ENCODE peak calls at places on chromosomes 5 and 9, in nine cellular contexts. X is fibroblast of villous mesenchyme, N is brain microvascular endothelial cell, O is pancreas, K is heart right ventricle, A is GM12878, J is H9, Z is AG09319, U is GM12865. Q is an unnamed sample.

GRCh38 chr5:163614787-163615186 is 109.4 kb downstream of the MAT2B start:
- DNase-seq in N (no peak), K (no peak), O (no peak), Z (no peak), A (no peak), U (no peak), J (no peak), X (peak), Q (no peak)

GRCh38 chr5:139915834-139916233 is 120.2 kb downstream of the PSD2 start:
- DNase-seq in J (no peak), A (no peak), N (no peak), U (no peak), Z (no peak), O (no peak), X (no peak), K (no peak), Q (no peak)

GRCh38 chr9:27248702-27249101 is 48.2 kb downstream of the EQTN start:
- DNase-seq in A (no peak), K (no peak), U (no peak), O (no peak), Z (no peak), N (no peak), X (peak), J (no peak), Q (no peak)

GRCh38 chr5:121668635-121669034 is 183.0 kb upstream of the FTMT start:
- DNase-seq in X (no peak), N (peak), K (no peak), Z (no peak), J (no peak), O (no peak), A (no peak), U (no peak), Q (no peak)

GRCh38 chr5:146463446-146463845 is 16.3 kb downstream of the TCERG1 start:
- DNase-seq in K (no peak), N (no peak), O (no peak), A (no peak), U (no peak), X (no peak), Z (no peak), J (no peak), Q (no peak)

GRCh38 chr5:137091473-137091872 is 407.7 kb downstream of the SPOCK1 start:
- DNase-seq in J (peak), A (no peak), K (peak), X (peak), Z (no peak), N (no peak), U (no peak), O (no peak), Q (no peak)

GRCh38 chr5:78653031-78653430 is 4.5 kb upstream of the LHFPL2 start:
- DNase-seq in O (no peak), X (no peak), A (no peak), K (no peak), U (no peak), N (no peak), Z (no peak), J (no peak), Q (no peak)

GRCh38 chr5:158194561-158194961 is 335.6 kb upstream of the CLINT1 start:
- DNase-seq in U (no peak), A (no peak), O (no peak), X (no peak), J (no peak), N (no peak), K (peak), Z (no peak), Q (no peak)

GRCh38 chr5:68406767-68407232 is 191.2 kb downstream of the PIK3R1 start:
- DNase-seq in U (peak), Z (no peak), N (no peak), O (no peak), A (peak), X (no peak), K (no peak), J (no peak), Q (no peak)

GRCh38 chr5:120609570-120609969 is 145.5 kb downstream of the PRR16 start:
- DNase-seq in O (no peak), U (no peak), J (no peak), A (no peak), Z (no peak), N (no peak), X (no peak), K (no peak), Q (peak)

GRCh38 chr5:126044111-126044668 is 379.0 kb upstream of the GRAMD2B start:
- DNase-seq in N (peak), J (no peak), U (no peak), Z (no peak), O (no peak), A (no peak), K (peak), X (peak), Q (peak)

GRCh38 chr5:112907166-112907611 is 14.8 kb downstream of the REEP5 start:
- DNase-seq in N (no peak), X (no peak), Z (no peak), J (no peak), A (no peak), U (no peak), O (no peak), K (no peak), Q (no peak)

GRCh38 chr5:107505763-107506534 is 164.8 kb downstream of the EFNA5 start:
- DNase-seq in Z (no peak), U (no peak), X (no peak), J (no peak), O (no peak), A (no peak), N (no peak), K (no peak), Q (no peak)

GRCh38 chr5:55188656-55189380 is 15.8 kb upstream of the CDC20B start:
- DNase-seq in N (no peak), X (no peak), O (no peak), A (no peak), Z (no peak), U (no peak), J (no peak), K (no peak), Q (no peak)

GRCh38 chr9:95284152-95284551 is 33.4 kb downstream of the FANCC start:
- DNase-seq in U (no peak), J (no peak), A (no peak), Z (peak), K (no peak), N (no peak), X (peak), O (no peak), Q (no peak)

GRCh38 chr5:3517331-3517730 is 78.3 kb upstream of the IRX1 start:
- DNase-seq in J (peak), N (no peak), A (no peak), O (no peak), Z (no peak), X (no peak), K (no peak), U (no peak), Q (no peak)

GRCh38 chr9:105114956-105115728 is 129.3 kb upstream of the SLC44A1 start:
- DNase-seq in N (peak), J (no peak), X (peak), Z (no peak), A (peak), U (peak), O (no peak), K (peak), Q (peak)

GRCh38 chr5:167861931-167862426 is 429.5 kb upstream of the WWC1 start:
- DNase-seq in U (no peak), A (no peak), X (no peak), J (no peak), Z (no peak), O (no peak), N (no peak), K (no peak), Q (no peak)

GRCh38 chr5:84088996-84089395 is 295.7 kb downstream of the EDIL3 start:
- DNase-seq in J (no peak), U (peak), N (peak), Z (peak), A (no peak), X (peak), K (no peak), O (no peak), Q (peak)

GRCh38 chr5:137054335-137054734 is 444.8 kb downstream of the SPOCK1 start:
- DNase-seq in A (no peak), J (no peak), O (no peak), X (no peak), U (no peak), K (no peak), Z (no peak), N (no peak), Q (no peak)

GRCh38 chr5:31531543-31531887 is 378 bp downstream of the DROSHA start:
- DNase-seq in J (no peak), U (peak), X (peak), K (no peak), N (peak), A (no peak), Z (no peak), O (peak), Q (peak)

GRCh38 chr9:105890046-105890822 is 195.9 kb downstream of the TMEM38B start:
- DNase-seq in X (no peak), J (no peak), U (no peak), K (no peak), O (no peak), Z (no peak), A (no peak), N (no peak), Q (no peak)

GRCh38 chr5:147539053-147539452 is 29.2 kb upstream of the DPYSL3 start:
- DNase-seq in J (no peak), O (no peak), N (no peak), X (peak), K (no peak), U (no peak), A (no peak), Z (no peak), Q (peak)

GRCh38 chr9:109286571-109286977 is 34.3 kb downstream of the EPB41L4B start:
- DNase-seq in Z (no peak), K (no peak), O (no peak), A (no peak), J (no peak), X (no peak), N (peak), U (no peak), Q (peak)

GRCh38 chr9:1759009-1759408 is 256.1 kb upstream of the SMARCA2 start:
- DNase-seq in A (peak), U (peak), J (peak), O (no peak), K (no peak), Z (no peak), N (no peak), X (no peak), Q (no peak)

GRCh38 chr5:159800131-159800830 is 116.0 kb upstream of the ADRA1B start:
- DNase-seq in X (no peak), O (no peak), K (no peak), J (no peak), N (no peak), A (no peak), U (no peak), Z (no peak), Q (no peak)

GRCh38 chr5:107388111-107388861 is 282.5 kb downstream of the EFNA5 start:
- DNase-seq in X (peak), Z (peak), N (peak), U (peak), O (no peak), A (peak), J (no peak), K (no peak), Q (peak)

GRCh38 chr9:70478963-70479641 is 64.6 kb upstream of the KLF9 start:
- DNase-seq in K (no peak), Z (no peak), N (no peak), J (no peak), A (no peak), O (no peak), X (peak), U (no peak), Q (peak)

GRCh38 chr5:132221781-132222648 is 5.6 kb downstream of the P4HA2 start:
- DNase-seq in A (no peak), K (peak), X (peak), Z (peak), O (no peak), J (no peak), N (no peak), U (no peak), Q (peak)
- TF ChIP-seq CTCF in A (no peak), K (no peak), X (peak), Z (peak), O (no peak), J (no peak), N (peak), U (no peak), Q (no peak)

DNA sequence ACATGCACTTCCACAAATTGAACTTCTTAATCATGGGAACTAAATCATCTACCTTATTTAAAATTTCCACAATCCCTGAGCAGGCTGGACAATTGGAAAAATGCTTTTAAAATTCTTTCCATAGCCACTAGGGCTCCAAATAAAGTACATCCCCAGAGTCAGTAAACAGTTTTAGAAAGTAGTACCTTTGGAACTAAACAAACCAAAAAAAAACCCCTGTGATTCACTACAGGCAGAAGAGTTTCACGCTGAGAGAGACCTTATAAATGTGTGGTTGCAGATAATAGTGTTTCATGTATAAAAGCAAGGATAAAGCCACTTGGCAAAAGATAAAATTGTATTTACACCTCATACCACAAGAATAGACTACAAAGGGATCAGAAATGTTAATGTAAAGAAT is 11.8 kb upstream of the HMGCR start:
- DNase-seq in A (no peak), O (no peak), K (no peak), J (no peak), Z (no peak), X (no peak), N (no peak), U (no peak), Q (no peak)
- TF ChIP-seq CTCF in A (no peak), O (no peak), K (no peak), J (no peak), Z (no peak), X (no peak), N (peak), U (no peak), Q (no peak)

DNA sequence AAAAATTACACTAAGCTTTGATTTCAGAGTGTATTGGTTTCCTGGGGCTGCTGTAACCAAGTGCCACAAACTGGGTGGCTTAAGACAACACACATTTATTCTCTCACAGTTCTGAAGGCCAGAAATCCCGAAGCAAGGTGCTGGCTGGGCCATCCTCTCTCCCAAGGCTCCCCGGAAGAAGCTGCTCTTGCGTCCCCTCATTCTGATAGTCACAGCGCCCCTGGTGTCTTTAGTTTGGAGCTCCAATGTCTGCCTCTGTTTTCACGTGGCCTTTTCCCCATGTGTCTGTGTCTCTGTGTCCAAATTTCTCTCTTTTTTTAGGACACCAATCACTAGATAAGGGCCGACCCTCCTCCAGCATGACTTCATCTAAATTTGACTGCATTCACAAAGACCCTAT is 56.7 kb downstream of the ROPN1L start:
- DNase-seq in U (no peak), O (no peak), J (peak), Z (no peak), N (no peak), A (no peak), X (no peak), K (no peak), Q (no peak)
- TF ChIP-seq CTCF in U (no peak), O (no peak), J (peak), Z (no peak), N (peak), A (no peak), X (no peak), K (no peak), Q (no peak)

GRCh38 chr9:120326076-120326693 is 253.8 kb downstream of the CDK5RAP2 start:
- DNase-seq in A (no peak), J (no peak), K (no peak), X (no peak), O (no peak), Z (no peak), U (no peak), N (no peak), Q (no peak)

GRCh38 chr9:120324996-120325642 is 254.8 kb downstream of the CDK5RAP2 start:
- DNase-seq in N (no peak), J (peak), Z (no peak), U (peak), K (no peak), O (no peak), X (no peak), A (no peak), Q (no peak)

GRCh38 chr9:120331913-120332312 is 248.1 kb downstream of the CDK5RAP2 start:
- DNase-seq in X (no peak), A (no peak), Z (no peak), K (no peak), U (no peak), N (no peak), J (no peak), O (no peak), Q (peak)

GRCh38 chr9:120327322-120327721 is 252.6 kb downstream of the CDK5RAP2 start:
- DNase-seq in A (no peak), N (no peak), J (no peak), K (no peak), U (no peak), Z (no peak), X (no peak), O (no peak), Q (no peak)

DNA sequence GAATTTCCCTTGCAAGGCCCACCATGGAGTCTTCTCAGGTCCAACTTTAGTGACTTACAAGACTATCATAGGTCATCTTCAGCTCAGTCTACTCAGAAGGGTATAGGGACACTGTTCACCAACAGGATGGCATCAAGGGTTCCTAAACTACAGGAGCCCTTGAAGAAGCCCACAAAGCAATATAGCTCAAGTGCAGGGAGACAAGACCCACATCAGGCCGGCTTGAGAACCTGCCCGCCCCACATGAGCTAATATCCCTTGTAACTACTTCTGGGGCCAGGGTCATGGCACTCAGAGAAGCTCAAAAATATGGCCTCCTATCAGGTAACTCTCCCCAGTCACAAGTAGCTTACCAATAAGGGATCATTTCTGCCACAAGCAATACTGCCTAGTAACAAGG is 249.9 kb downstream of the CDK5RAP2 start:
- DNase-seq in U (no peak), X (no peak), N (no peak), J (no peak), O (no peak), Z (no peak), K (no peak), A (no peak), Q (no peak)
- TF ChIP-seq CTCF in U (no peak), X (no peak), N (no peak), J (no peak), O (no peak), Z (no peak), K (no peak), A (no peak), Q (no peak)

DNA sequence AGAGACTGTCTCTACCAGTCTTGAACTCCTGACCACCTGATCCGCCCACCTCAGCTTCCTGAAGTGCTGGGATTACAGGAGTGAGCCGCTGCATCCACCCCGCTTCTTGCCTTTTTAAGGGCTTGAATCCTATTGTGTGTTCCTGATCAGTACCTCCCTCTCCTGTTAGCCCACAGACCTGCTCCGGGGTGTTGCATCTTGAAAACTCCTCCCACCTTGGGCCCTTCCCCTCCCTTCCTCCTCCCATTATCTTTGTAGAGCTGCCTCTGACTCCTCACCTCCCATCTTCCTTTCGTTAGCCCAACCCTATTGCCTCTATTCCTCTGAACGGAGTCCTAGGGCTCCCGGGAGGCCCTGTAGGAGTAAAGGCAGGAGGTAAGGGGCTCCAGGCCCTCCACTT is 48.5 kb upstream of the NEK6 start:
- DNase-seq in A (no peak), O (peak), J (peak), Z (no peak), K (no peak), X (no peak), N (no peak), U (peak), Q (no peak)
- TF ChIP-seq CTCF in A (no peak), O (no peak), J (peak), Z (no peak), K (no peak), X (no peak), N (no peak), U (no peak), Q (no peak)

GRCh38 chr5:60959156-60959555 is 14.2 kb downstream of the NDUFAF2 start:
- DNase-seq in N (no peak), K (no peak), X (peak), J (no peak), O (no peak), Z (no peak), A (no peak), U (peak), Q (peak)
- TF ChIP-seq CTCF in N (no peak), K (no peak), X (no peak), J (peak), O (no peak), Z (peak), A (no peak), U (peak), Q (no peak)

GRCh38 chr9:31124389-31124788 is 1260.1 kb upstream of the ACO1 start:
- DNase-seq in O (no peak), J (no peak), K (no peak), Z (no peak), X (no peak), U (no peak), N (no peak), A (no peak), Q (no peak)

GRCh38 chr9:31119882-31120481 is 1264.5 kb upstream of the ACO1 start:
- DNase-seq in A (no peak), Z (no peak), X (peak), K (peak), U (peak), J (peak), N (peak), O (no peak), Q (peak)
- TF ChIP-seq CTCF in A (peak), Z (no peak), X (peak), K (no peak), U (peak), J (peak), N (peak), O (peak), Q (peak)

DNA sequence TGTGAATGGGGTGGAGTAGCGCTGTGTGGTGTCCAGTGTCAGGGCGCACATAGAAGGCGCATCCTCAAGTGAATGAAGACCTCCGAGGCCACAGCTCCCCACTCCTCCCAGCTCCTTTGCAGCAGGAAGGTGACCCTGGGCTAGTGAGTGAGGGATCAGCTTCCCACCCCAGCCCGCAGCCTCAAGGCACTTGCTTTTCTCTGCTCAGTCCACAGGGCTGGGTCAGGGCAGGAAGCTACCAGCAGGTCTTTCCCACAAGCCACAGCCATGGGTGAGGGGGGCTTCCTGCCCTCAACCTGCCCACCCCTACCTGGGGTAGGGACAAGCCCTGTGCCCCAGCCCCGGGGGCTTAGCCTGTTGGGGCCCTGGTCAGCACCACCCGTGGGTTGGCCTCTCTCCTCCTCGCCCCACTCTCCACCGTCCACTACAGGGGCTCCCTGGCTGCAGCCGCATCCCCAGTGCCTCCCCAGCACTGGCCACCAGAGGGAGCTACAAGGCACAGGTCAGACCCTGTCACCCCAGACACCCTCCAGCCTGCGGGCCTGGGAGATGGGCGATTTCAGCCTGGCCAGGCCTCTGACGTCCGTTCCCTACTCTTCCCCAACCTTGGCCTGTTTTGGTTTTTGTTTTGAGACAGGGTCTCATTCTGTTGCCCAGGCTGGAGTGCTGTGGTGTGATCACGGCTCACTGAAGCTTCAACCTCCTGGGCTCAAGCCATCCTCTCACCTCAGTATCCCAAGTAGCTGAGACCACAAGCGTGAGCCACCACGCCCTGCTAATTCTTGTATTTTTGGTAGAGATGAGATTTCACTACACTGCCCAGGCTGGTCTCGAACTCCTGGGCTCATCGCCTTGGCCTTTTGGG is 1.3 kb upstream of the ABCA2 start:
- DNase-seq in O (peak), A (no peak), K (peak), J (peak), U (peak), N (peak), Z (no peak), X (peak), Q (peak)
- TF ChIP-seq CTCF in O (peak), A (peak), K (peak), J (peak), U (peak), N (peak), Z (peak), X (peak), Q (peak)